ENCODE peak calls at places on chromosomes 2 and 18, in five cellular contexts. N is Caco-2, F is substantia nigra, O is HFF-Myc, X is ELF-1. K is an unnamed sample.

GRCh38 chr2:226489765-226490164 is 309.9 kb downstream of the IRS1 start:
- DNase-seq in N (no peak), F (no peak), O (peak), X (no peak), K (no peak)

GRCh38 chr18:50117876-50118275 is 77.1 kb downstream of the MYO5B start:
- DNase-seq in N (no peak), F (no peak), O (no peak), X (no peak), K (no peak)

GRCh38 chr18:35707674-35708073 is 126.1 kb downstream of the GALNT1 start:
- DNase-seq in N (no peak), F (no peak), O (no peak), X (no peak), K (no peak)

GRCh38 chr18:37564796-37565137 is 831 bp downstream of the CELF4 start:
- DNase-seq in N (peak), F (peak), O (peak), X (peak), K (peak)

GRCh38 chr18:24935896-24936295 is 416.1 kb downstream of the ZNF521 start:
- DNase-seq in N (no peak), F (no peak), O (no peak), X (no peak), K (no peak)

GRCh38 chr2:54429055-54429454 is 27.1 kb upstream of the SPTBN1 start:
- DNase-seq in N (no peak), F (no peak), O (no peak), X (no peak), K (no peak)

GRCh38 chr2:120863173-120863545 is 127.5 kb downstream of the GLI2 start:
- DNase-seq in N (no peak), F (no peak), O (no peak), X (no peak), K (no peak)

GRCh38 chr18:67468038-67468437 is 48.5 kb downstream of the DSEL start:
- DNase-seq in N (no peak), F (no peak), O (no peak), X (no peak), K (no peak)

GRCh38 chr2:164954954-164955701 is at the start of gene SLC38A11:
- DNase-seq in N (peak), F (no peak), O (no peak), X (peak), K (no peak)

GRCh38 chr18:23141022-23141999 is 6.0 kb downstream of the CABLES1 start:
- DNase-seq in N (peak), F (no peak), O (no peak), X (peak), K (peak)

GRCh38 chr2:215746507-215747243 is 266.7 kb downstream of the MREG start:
- DNase-seq in N (no peak), F (no peak), O (no peak), X (no peak), K (no peak)

GRCh38 chr2:138364554-138365162 is 136.9 kb upstream of the SPOPL start:
- DNase-seq in N (no peak), F (no peak), O (no peak), X (no peak), K (no peak)